ENCODE peak calls at places on chromosomes 7 and 10, in six cellular contexts. W is astrocyte of the cerebellum; Z is ELR; P is tibial artery; O is central memory CD4-positive, alpha-beta T cell; F is RWPE2. E is an unnamed sample.

GRCh38 chr10:119374236-119374635 is 166.9 kb downstream of the GRK5 start:
- DNase-seq in W (no peak), Z (no peak), P (no peak), O (no peak), F (no peak), E (no peak)

GRCh38 chr10:42871823-42872222 is 89.2 kb downstream of the BMS1 start:
- DNase-seq in W (no peak), Z (no peak), P (no peak), O (no peak), F (no peak), E (no peak)

GRCh38 chr10:115696747-115697146 is 576.3 kb downstream of the GFRA1 start:
- DNase-seq in W (no peak), Z (no peak), P (no peak), O (no peak), F (no peak), E (no peak)

GRCh38 chr10:4262449-4262848 is 477.4 kb upstream of the KLF6 start:
- DNase-seq in W (no peak), Z (no peak), P (no peak), O (no peak), F (no peak), E (no peak)

GRCh38 chr10:69005704-69006103 is 17.1 kb downstream of the KIFBP start:
- DNase-seq in W (no peak), Z (no peak), P (no peak), O (no peak), F (no peak), E (no peak)

GRCh38 chr7:76428868-76429805 is 4.4 kb downstream of the ZP3 start:
- DNase-seq in W (no peak), Z (peak), P (peak), O (no peak), F (peak), E (peak)

GRCh38 chr7:65448824-65449504 is 75.3 kb downstream of the ZNF92 start:
- DNase-seq in W (peak), Z (peak), P (no peak), O (no peak), F (no peak), E (no peak)

GRCh38 chr7:100126239-100126930 is 382 bp upstream of the MBLAC1 start:
- DNase-seq in W (no peak), Z (no peak), P (no peak), O (no peak), F (no peak), E (no peak)

GRCh38 chr10:31101123-31101522 is 69.5 kb upstream of the ZNF438 start:
- DNase-seq in W (peak), Z (peak), P (no peak), O (no peak), F (no peak), E (no peak)

GRCh38 chr10:99375444-99375843 is 46.3 kb downstream of the CNNM1 start:
- DNase-seq in W (no peak), Z (no peak), P (no peak), O (no peak), F (no peak), E (no peak)

GRCh38 chr7:56077681-56078080 is 13.6 kb downstream of the SUMF2 start:
- DNase-seq in W (no peak), Z (no peak), P (no peak), O (no peak), F (no peak), E (peak)

GRCh38 chr10:74432841-74433594 is 282.0 kb downstream of the ADK start:
- DNase-seq in W (peak), Z (peak), P (no peak), O (no peak), F (no peak), E (no peak)

GRCh38 chr10:1401056-1401965 is 336.0 kb downstream of the ADARB2 start:
- DNase-seq in W (no peak), Z (no peak), P (peak), O (no peak), F (no peak), E (peak)

GRCh38 chr7:380724-381210 is 90.8 kb downstream of the FOXL3 start:
- DNase-seq in W (no peak), Z (no peak), P (peak), O (no peak), F (peak), E (peak)

GRCh38 chr10:103676058-103676785 is 179.2 kb downstream of the SH3PXD2A start:
- DNase-seq in W (no peak), Z (no peak), P (peak), O (no peak), F (peak), E (no peak)

GRCh38 chr10:97713351-97713827 is at the start of gene MARVELD1:
- DNase-seq in W (no peak), Z (peak), P (peak), O (no peak), F (peak), E (no peak)

GRCh38 chr7:32890553-32891045 is 961 bp downstream of the KBTBD2 start:
- DNase-seq in W (peak), Z (peak), P (no peak), O (peak), F (no peak), E (no peak)

GRCh38 chr7:66099551-66100407 is 14.9 kb upstream of the CRCP start:
- DNase-seq in W (peak), Z (peak), P (peak), O (peak), F (peak), E (no peak)

GRCh38 chr7:30365626-30366025 is 81.2 kb downstream of the ZNRF2 start:
- DNase-seq in W (no peak), Z (peak), P (no peak), O (no peak), F (no peak), E (no peak)

GRCh38 chr10:23158370-23158769 is 33.7 kb upstream of the PTF1A start:
- DNase-seq in W (peak), Z (peak), P (no peak), O (peak), F (no peak), E (no peak)

GRCh38 chr7:104934665-104935064 is 79.3 kb upstream of the KMT2E start:
- DNase-seq in W (no peak), Z (no peak), P (no peak), O (no peak), F (no peak), E (no peak)

GRCh38 chr10:113073549-113074189 is 123.6 kb downstream of the TCF7L2 start:
- DNase-seq in W (peak), Z (peak), P (peak), O (no peak), F (peak), E (peak)

GRCh38 chr10:122147731-122148130 is 123.4 kb upstream of the BTBD16 start:
- DNase-seq in W (peak), Z (no peak), P (no peak), O (no peak), F (no peak), E (no peak)

GRCh38 chr7:151472644-151473380 is 32.9 kb upstream of the CRYGN start:
- DNase-seq in W (no peak), Z (no peak), P (no peak), O (no peak), F (no peak), E (no peak)

GRCh38 chr7:116524609-116525297 is at the start of gene CAV1:
- DNase-seq in W (peak), Z (peak), P (peak), O (peak), F (peak), E (peak)

GRCh38 chr10:89209718-89210117 is 2.6 kb upstream of the CH25H start:
- DNase-seq in W (no peak), Z (no peak), P (no peak), O (no peak), F (no peak), E (no peak)

GRCh38 chr7:133770863-133771492 is 356.2 kb upstream of the LRGUK start:
- DNase-seq in W (peak), Z (peak), P (no peak), O (no peak), F (no peak), E (no peak)

GRCh38 chr10:107831772-107832171 is 667.3 kb upstream of the SORCS1 start:
- DNase-seq in W (no peak), Z (no peak), P (no peak), O (no peak), F (no peak), E (no peak)

GRCh38 chr10:82206831-82207230 is 331.8 kb downstream of the NRG3 start:
- DNase-seq in W (no peak), Z (no peak), P (no peak), O (no peak), F (no peak), E (no peak)

GRCh38 chr7:99083068-99083651 is 60.7 kb downstream of the SMURF1 start:
- DNase-seq in W (no peak), Z (no peak), P (no peak), O (no peak), F (no peak), E (no peak)

GRCh38 chr7:49166441-49166840 is 242.1 kb downstream of the CDC14C start:
- DNase-seq in W (no peak), Z (no peak), P (no peak), O (no peak), F (no peak), E (no peak)

GRCh38 chr10:16509996-16510395 is 11.7 kb downstream of the C1QL3 start:
- DNase-seq in W (no peak), Z (peak), P (no peak), O (no peak), F (no peak), E (no peak)

GRCh38 chr10:12975906-12976305 is 25.6 kb downstream of the CCDC3 start:
- DNase-seq in W (no peak), Z (no peak), P (no peak), O (no peak), F (no peak), E (peak)

GRCh38 chr7:40918701-40919271 is 784.0 kb downstream of the SUGCT start:
- DNase-seq in W (peak), Z (peak), P (no peak), O (no peak), F (no peak), E (no peak)

GRCh38 chr7:151018421-151019129 is 5.7 kb downstream of the ATG9B start:
- DNase-seq in W (no peak), Z (no peak), P (no peak), O (peak), F (peak), E (no peak)